ENCODE peak calls at places on chromosome 13, in seven cellular contexts. G, L, C, O, V, S and N are unnamed samples.

GRCh38 chr13:51687928-51688714 is 103.9 kb downstream of the WDFY2 start:
- DNase-seq in G (no peak), L (no peak), C (no peak), O (no peak), V (no peak), S (no peak), N (no peak)

GRCh38 chr13:99630269-99630898 is 129.1 kb downstream of the TM9SF2 start:
- DNase-seq in G (no peak), L (no peak), C (no peak), O (no peak), V (no peak), S (no peak), N (no peak)

GRCh38 chr13:52809310-52809769 is 39.1 kb downstream of the PCDH8 start:
- DNase-seq in G (peak; percentile 5), L (no peak), C (peak; percentile 25), O (no peak), V (peak; percentile 68), S (peak; percentile 22), N (peak; percentile 22)

GRCh38 chr13:30739646-30740642 is 4.6 kb downstream of the ALOX5AP start:
- DNase-seq in G (peak; percentile 30), L (peak; percentile 41), C (no peak), O (no peak), V (no peak), S (no peak), N (peak; percentile 55)

GRCh38 chr13:74839656-74840055 is 642.3 kb downstream of the TBC1D4 start:
- DNase-seq in G (no peak), L (no peak), C (no peak), O (no peak), V (no peak), S (no peak), N (no peak)

GRCh38 chr13:106535552-106536243 is at the start of gene EFNB2:
- DNase-seq in G (peak; percentile 70), L (peak; percentile 79), C (peak; percentile 91), O (peak; percentile 78), V (peak; percentile 92), S (peak; percentile 100), N (peak; percentile 92)

GRCh38 chr13:33644607-33645543 is 173.1 kb upstream of the RFC3 start:
- DNase-seq in G (no peak), L (no peak), C (no peak), O (no peak), V (no peak), S (no peak), N (no peak)

GRCh38 chr13:49220035-49220855 is at the start of gene MLNR:
- DNase-seq in G (peak; percentile 21), L (peak; percentile 18), C (peak; percentile 45), O (peak; percentile 5), V (peak; percentile 53), S (no peak), N (peak; percentile 47)

GRCh38 chr13:48210178-48210577 is 22.8 kb upstream of the ITM2B start:
- DNase-seq in G (no peak), L (no peak), C (no peak), O (no peak), V (no peak), S (no peak), N (no peak)

GRCh38 chr13:53873558-53873957 is 844.9 kb downstream of the OLFM4 start:
- DNase-seq in G (no peak), L (no peak), C (no peak), O (no peak), V (no peak), S (peak; percentile 92), N (no peak)

GRCh38 chr13:79481685-79482052 is 714 bp downstream of the NDFIP2 start:
- DNase-seq in G (peak; percentile 45), L (peak; percentile 24), C (no peak), O (peak; percentile 1), V (no peak), S (no peak), N (no peak)

GRCh38 chr13:107216046-107216715 is 648.2 kb upstream of the ARGLU1 start:
- DNase-seq in G (no peak), L (no peak), C (no peak), O (no peak), V (no peak), S (no peak), N (no peak)

GRCh38 chr13:94660695-94661324 is 51.5 kb downstream of the SOX21 start:
- DNase-seq in G (no peak), L (no peak), C (no peak), O (no peak), V (no peak), S (peak; percentile 47), N (peak; percentile 31)

GRCh38 chr13:84927442-84928169 is 871.6 kb downstream of the SLITRK6 start:
- DNase-seq in G (no peak), L (no peak), C (no peak), O (no peak), V (no peak), S (no peak), N (no peak)

GRCh38 chr13:73782781-73783180 is 351.4 kb downstream of the KLF12 start:
- DNase-seq in G (no peak), L (no peak), C (no peak), O (no peak), V (no peak), S (peak; percentile 30), N (no peak)

GRCh38 chr13:35531551-35531950 is 55.1 kb upstream of the MAB21L1 start:
- DNase-seq in G (no peak), L (no peak), C (no peak), O (no peak), V (no peak), S (no peak), N (no peak)

GRCh38 chr13:52161193-52161646 is 1.8 kb upstream of the NEK3 start:
- DNase-seq in G (no peak), L (no peak), C (no peak), O (no peak), V (no peak), S (no peak), N (no peak)

GRCh38 chr13:111474136-111475002 is 153.9 kb downstream of the TEX29 start:
- DNase-seq in G (no peak), L (no peak), C (no peak), O (no peak), V (no peak), S (peak; percentile 96), N (no peak)

GRCh38 chr13:49098771-49099512 is 121.2 kb upstream of the MLNR start:
- DNase-seq in G (no peak), L (no peak), C (no peak), O (no peak), V (no peak), S (no peak), N (no peak)

GRCh38 chr13:56735537-56735942 is 405.2 kb upstream of the PRR20A start:
- DNase-seq in G (no peak), L (no peak), C (no peak), O (no peak), V (no peak), S (no peak), N (no peak)

GRCh38 chr13:40789275-40790231 is at the start of gene SLC25A15:
- DNase-seq in G (no peak), L (peak; percentile 55), C (peak; percentile 90), O (peak; percentile 56), V (peak; percentile 90), S (peak; percentile 49), N (peak; percentile 74)

GRCh38 chr13:81872581-81872980 is 1531.7 kb upstream of the SPRY2 start:
- DNase-seq in G (no peak), L (no peak), C (no peak), O (no peak), V (no peak), S (no peak), N (no peak)

GRCh38 chr13:107185889-107186288 is 618.0 kb upstream of the ARGLU1 start:
- DNase-seq in G (no peak), L (no peak), C (no peak), O (no peak), V (no peak), S (no peak), N (no peak)